ENCODE peak calls at places on chromosomes 16 and 17, in ten cellular contexts. One of them, this sample, is unnamed.

GRCh38 chr16:87922250-87922871 is 14.0 kb downstream of the CA5A start:
- DNase-seq in KBM-7: no peak
- DNase-seq in cardiac fibroblast: peak
- DNase-seq in GM03348: no peak
- DNase-seq in sigmoid colon: no peak
- DNase-seq in CD4-positive, alpha-beta T cell: no peak
- DNase-seq in HS-5: no peak
- DNase-seq in Kasumi-1: no peak
- DNase-seq in HuH-7.5: no peak
- DNase-seq in H9: no peak
- DNase-seq in this sample: no peak

GRCh38 chr17:61168506-61168905 is 231.1 kb upstream of the TBX2 start:
- DNase-seq in KBM-7: no peak
- DNase-seq in cardiac fibroblast: no peak
- DNase-seq in GM03348: no peak
- DNase-seq in sigmoid colon: no peak
- DNase-seq in CD4-positive, alpha-beta T cell: no peak
- DNase-seq in HS-5: no peak
- DNase-seq in Kasumi-1: no peak
- DNase-seq in HuH-7.5: no peak
- DNase-seq in H9: no peak
- DNase-seq in this sample: no peak

GRCh38 chr16:27698266-27698665 is 148.3 kb downstream of the KATNIP start:
- DNase-seq in KBM-7: peak
- DNase-seq in cardiac fibroblast: no peak
- DNase-seq in GM03348: no peak
- DNase-seq in sigmoid colon: no peak
- DNase-seq in CD4-positive, alpha-beta T cell: no peak
- DNase-seq in HS-5: no peak
- DNase-seq in Kasumi-1: no peak
- DNase-seq in HuH-7.5: peak
- DNase-seq in H9: peak
- DNase-seq in this sample: no peak

GRCh38 chr17:14780116-14780515 is 479.2 kb downstream of the HS3ST3B1 start:
- DNase-seq in KBM-7: no peak
- DNase-seq in cardiac fibroblast: no peak
- DNase-seq in GM03348: no peak
- DNase-seq in sigmoid colon: no peak
- DNase-seq in CD4-positive, alpha-beta T cell: no peak
- DNase-seq in HS-5: no peak
- DNase-seq in Kasumi-1: no peak
- DNase-seq in HuH-7.5: no peak
- DNase-seq in H9: no peak
- DNase-seq in this sample: no peak

GRCh38 chr17:4880850-4881249 is 18.5 kb upstream of the C17orf107 start:
- DNase-seq in KBM-7: no peak
- DNase-seq in cardiac fibroblast: no peak
- DNase-seq in GM03348: no peak
- DNase-seq in sigmoid colon: no peak
- DNase-seq in CD4-positive, alpha-beta T cell: no peak
- DNase-seq in HS-5: no peak
- DNase-seq in Kasumi-1: no peak
- DNase-seq in HuH-7.5: no peak
- DNase-seq in H9: no peak
- DNase-seq in this sample: no peak

GRCh38 chr16:27171584-27171983 is 31.7 kb upstream of the KDM8 start:
- DNase-seq in KBM-7: no peak
- DNase-seq in cardiac fibroblast: no peak
- DNase-seq in GM03348: no peak
- DNase-seq in sigmoid colon: no peak
- DNase-seq in CD4-positive, alpha-beta T cell: no peak
- DNase-seq in HS-5: no peak
- DNase-seq in Kasumi-1: no peak
- DNase-seq in HuH-7.5: no peak
- DNase-seq in H9: no peak
- DNase-seq in this sample: no peak

GRCh38 chr17:74244543-74244942 is 29.5 kb upstream of the DNAI2 start:
- DNase-seq in KBM-7: no peak
- DNase-seq in cardiac fibroblast: no peak
- DNase-seq in GM03348: no peak
- DNase-seq in sigmoid colon: no peak
- DNase-seq in CD4-positive, alpha-beta T cell: no peak
- DNase-seq in HS-5: no peak
- DNase-seq in Kasumi-1: no peak
- DNase-seq in HuH-7.5: no peak
- DNase-seq in H9: no peak
- DNase-seq in this sample: no peak

GRCh38 chr16:29899516-29900101 is at the start of gene SEZ6L2:
- DNase-seq in KBM-7: peak
- DNase-seq in cardiac fibroblast: peak
- DNase-seq in GM03348: peak
- DNase-seq in sigmoid colon: no peak
- DNase-seq in CD4-positive, alpha-beta T cell: no peak
- DNase-seq in HS-5: peak
- DNase-seq in Kasumi-1: peak
- DNase-seq in HuH-7.5: peak
- DNase-seq in H9: peak
- DNase-seq in this sample: no peak

GRCh38 chr16:57432505-57432904 is 14.7 kb downstream of the CIAPIN1 start:
- DNase-seq in KBM-7: no peak
- DNase-seq in cardiac fibroblast: no peak
- DNase-seq in GM03348: no peak
- DNase-seq in sigmoid colon: no peak
- DNase-seq in CD4-positive, alpha-beta T cell: no peak
- DNase-seq in HS-5: no peak
- DNase-seq in Kasumi-1: no peak
- DNase-seq in HuH-7.5: no peak
- DNase-seq in H9: no peak
- DNase-seq in this sample: no peak

GRCh38 chr17:9958586-9959281 is 53.7 kb upstream of the RCVRN start:
- DNase-seq in KBM-7: peak
- DNase-seq in cardiac fibroblast: no peak
- DNase-seq in GM03348: no peak
- DNase-seq in sigmoid colon: no peak
- DNase-seq in CD4-positive, alpha-beta T cell: no peak
- DNase-seq in HS-5: no peak
- DNase-seq in Kasumi-1: no peak
- DNase-seq in HuH-7.5: no peak
- DNase-seq in H9: peak
- DNase-seq in this sample: no peak

GRCh38 chr17:6894206-6894528 is 62.6 kb upstream of the TEKT1 start:
- DNase-seq in KBM-7: peak
- DNase-seq in cardiac fibroblast: peak
- DNase-seq in GM03348: peak
- DNase-seq in sigmoid colon: no peak
- DNase-seq in CD4-positive, alpha-beta T cell: peak
- DNase-seq in HS-5: no peak
- DNase-seq in Kasumi-1: no peak
- DNase-seq in HuH-7.5: no peak
- DNase-seq in H9: peak
- DNase-seq in this sample: no peak

GRCh38 chr16:87541004-87541881 is 48.4 kb upstream of the ZCCHC14 start:
- DNase-seq in KBM-7: no peak
- DNase-seq in cardiac fibroblast: peak
- DNase-seq in GM03348: peak
- DNase-seq in sigmoid colon: no peak
- DNase-seq in CD4-positive, alpha-beta T cell: no peak
- DNase-seq in HS-5: no peak
- DNase-seq in Kasumi-1: no peak
- DNase-seq in HuH-7.5: no peak
- DNase-seq in H9: no peak
- DNase-seq in this sample: no peak

GRCh38 chr17:20116683-20117309 is 107.6 kb downstream of the SPECC1 start:
- DNase-seq in KBM-7: peak
- DNase-seq in cardiac fibroblast: peak
- DNase-seq in GM03348: peak
- DNase-seq in sigmoid colon: no peak
- DNase-seq in CD4-positive, alpha-beta T cell: peak
- DNase-seq in HS-5: peak
- DNase-seq in Kasumi-1: peak
- DNase-seq in HuH-7.5: peak
- DNase-seq in H9: peak
- DNase-seq in this sample: peak

GRCh38 chr17:76909971-76910760 is 42.0 kb downstream of the MGAT5B start:
- DNase-seq in KBM-7: peak
- DNase-seq in cardiac fibroblast: peak
- DNase-seq in GM03348: peak
- DNase-seq in sigmoid colon: no peak
- DNase-seq in CD4-positive, alpha-beta T cell: peak
- DNase-seq in HS-5: no peak
- DNase-seq in Kasumi-1: peak
- DNase-seq in HuH-7.5: peak
- DNase-seq in H9: peak
- DNase-seq in this sample: no peak

GRCh38 chr16:4859900-4860255 is 12.6 kb downstream of the UBN1 start:
- DNase-seq in KBM-7: no peak
- DNase-seq in cardiac fibroblast: peak
- DNase-seq in GM03348: no peak
- DNase-seq in sigmoid colon: no peak
- DNase-seq in CD4-positive, alpha-beta T cell: no peak
- DNase-seq in HS-5: no peak
- DNase-seq in Kasumi-1: no peak
- DNase-seq in HuH-7.5: no peak
- DNase-seq in H9: no peak
- DNase-seq in this sample: no peak

GRCh38 chr16:914453-914852 is 56.3 kb downstream of the LMF1 start:
- DNase-seq in KBM-7: no peak
- DNase-seq in cardiac fibroblast: no peak
- DNase-seq in GM03348: peak
- DNase-seq in sigmoid colon: no peak
- DNase-seq in CD4-positive, alpha-beta T cell: no peak
- DNase-seq in HS-5: no peak
- DNase-seq in Kasumi-1: no peak
- DNase-seq in HuH-7.5: no peak
- DNase-seq in H9: no peak
- DNase-seq in this sample: no peak

GRCh38 chr17:15920758-15921239 is 24.1 kb upstream of the ADORA2B start:
- DNase-seq in KBM-7: peak
- DNase-seq in cardiac fibroblast: peak
- DNase-seq in GM03348: peak
- DNase-seq in sigmoid colon: peak
- DNase-seq in CD4-positive, alpha-beta T cell: no peak
- DNase-seq in HS-5: peak
- DNase-seq in Kasumi-1: no peak
- DNase-seq in HuH-7.5: peak
- DNase-seq in H9: no peak
- DNase-seq in this sample: no peak

GRCh38 chr16:67327774-67328173 is 1.2 kb downstream of the LRRC36 start:
- DNase-seq in KBM-7: peak
- DNase-seq in cardiac fibroblast: no peak
- DNase-seq in GM03348: no peak
- DNase-seq in sigmoid colon: no peak
- DNase-seq in CD4-positive, alpha-beta T cell: no peak
- DNase-seq in HS-5: no peak
- DNase-seq in Kasumi-1: no peak
- DNase-seq in HuH-7.5: no peak
- DNase-seq in H9: no peak
- DNase-seq in this sample: no peak

GRCh38 chr16:13510425-13511151 is 409.4 kb upstream of the ERCC4 start:
- DNase-seq in KBM-7: no peak
- DNase-seq in cardiac fibroblast: no peak
- DNase-seq in GM03348: no peak
- DNase-seq in sigmoid colon: no peak
- DNase-seq in CD4-positive, alpha-beta T cell: no peak
- DNase-seq in HS-5: no peak
- DNase-seq in Kasumi-1: no peak
- DNase-seq in HuH-7.5: no peak
- DNase-seq in H9: no peak
- DNase-seq in this sample: no peak

GRCh38 chr17:37116802-37117201 is 168.0 kb downstream of the AATF start:
- DNase-seq in KBM-7: no peak
- DNase-seq in cardiac fibroblast: no peak
- DNase-seq in GM03348: no peak
- DNase-seq in sigmoid colon: no peak
- DNase-seq in CD4-positive, alpha-beta T cell: no peak
- DNase-seq in HS-5: no peak
- DNase-seq in Kasumi-1: no peak
- DNase-seq in HuH-7.5: no peak
- DNase-seq in H9: peak
- DNase-seq in this sample: no peak

GRCh38 chr16:47965439-47965838 is 190.4 kb downstream of the ABCC12 start:
- DNase-seq in KBM-7: no peak
- DNase-seq in cardiac fibroblast: no peak
- DNase-seq in GM03348: no peak
- DNase-seq in sigmoid colon: no peak
- DNase-seq in CD4-positive, alpha-beta T cell: no peak
- DNase-seq in HS-5: no peak
- DNase-seq in Kasumi-1: no peak
- DNase-seq in HuH-7.5: no peak
- DNase-seq in H9: peak
- DNase-seq in this sample: no peak

GRCh38 chr17:5410594-5411272 is 8.7 kb downstream of the NUP88 start:
- DNase-seq in KBM-7: no peak
- DNase-seq in cardiac fibroblast: no peak
- DNase-seq in GM03348: no peak
- DNase-seq in sigmoid colon: no peak
- DNase-seq in CD4-positive, alpha-beta T cell: no peak
- DNase-seq in HS-5: no peak
- DNase-seq in Kasumi-1: no peak
- DNase-seq in HuH-7.5: no peak
- DNase-seq in H9: no peak
- DNase-seq in this sample: no peak

GRCh38 chr16:80899804-80900592 is 95.6 kb upstream of the CDYL2 start:
- DNase-seq in KBM-7: no peak
- DNase-seq in cardiac fibroblast: peak
- DNase-seq in GM03348: peak
- DNase-seq in sigmoid colon: peak
- DNase-seq in CD4-positive, alpha-beta T cell: no peak
- DNase-seq in HS-5: peak
- DNase-seq in Kasumi-1: no peak
- DNase-seq in HuH-7.5: no peak
- DNase-seq in H9: no peak
- DNase-seq in this sample: no peak

GRCh38 chr16:23119570-23119969 is 29.7 kb downstream of the USP31 start:
- DNase-seq in KBM-7: no peak
- DNase-seq in cardiac fibroblast: peak
- DNase-seq in GM03348: peak
- DNase-seq in sigmoid colon: no peak
- DNase-seq in CD4-positive, alpha-beta T cell: no peak
- DNase-seq in HS-5: no peak
- DNase-seq in Kasumi-1: no peak
- DNase-seq in HuH-7.5: no peak
- DNase-seq in H9: no peak
- DNase-seq in this sample: no peak

GRCh38 chr17:4120332-4120731 is 22.5 kb downstream of the ZZEF1 start:
- DNase-seq in KBM-7: no peak
- DNase-seq in cardiac fibroblast: no peak
- DNase-seq in GM03348: no peak
- DNase-seq in sigmoid colon: no peak
- DNase-seq in CD4-positive, alpha-beta T cell: no peak
- DNase-seq in HS-5: no peak
- DNase-seq in Kasumi-1: no peak
- DNase-seq in HuH-7.5: no peak
- DNase-seq in H9: no peak
- DNase-seq in this sample: no peak

GRCh38 chr17:56595831-56596740 is 2.6 kb downstream of the NOG start:
- DNase-seq in KBM-7: peak
- DNase-seq in cardiac fibroblast: no peak
- DNase-seq in GM03348: peak
- DNase-seq in sigmoid colon: no peak
- DNase-seq in CD4-positive, alpha-beta T cell: peak
- DNase-seq in HS-5: no peak
- DNase-seq in Kasumi-1: peak
- DNase-seq in HuH-7.5: no peak
- DNase-seq in H9: peak
- DNase-seq in this sample: peak

GRCh38 chr16:89484088-89484501 is 6.3 kb downstream of the ANKRD11 start:
- DNase-seq in KBM-7: no peak
- DNase-seq in cardiac fibroblast: no peak
- DNase-seq in GM03348: no peak
- DNase-seq in sigmoid colon: no peak
- DNase-seq in CD4-positive, alpha-beta T cell: no peak
- DNase-seq in HS-5: no peak
- DNase-seq in Kasumi-1: no peak
- DNase-seq in HuH-7.5: no peak
- DNase-seq in H9: no peak
- DNase-seq in this sample: no peak

GRCh38 chr17:48127371-48128051 is 19.9 kb downstream of the SNX11 start:
- DNase-seq in KBM-7: no peak
- DNase-seq in cardiac fibroblast: no peak
- DNase-seq in GM03348: peak
- DNase-seq in sigmoid colon: no peak
- DNase-seq in CD4-positive, alpha-beta T cell: no peak
- DNase-seq in HS-5: peak
- DNase-seq in Kasumi-1: no peak
- DNase-seq in HuH-7.5: no peak
- DNase-seq in H9: no peak
- DNase-seq in this sample: no peak

This sample was measured in GDM1.